ENCODE peak calls at places on chromosomes 16 and 17, in five cellular contexts. One of them, this sample, is unnamed.

GRCh38 chr16:89191033-89191900 is 9.1 kb downstream of the SLC22A31 start:
- DNase-seq in sigmoid colon: no peak
- DNase-seq in ovary: no peak
- DNase-seq in prostate gland: no peak
- DNase-seq in mammary epithelial cell: no peak
- DNase-seq in this sample: no peak

GRCh38 chr16:76653390-76654026 is 376.3 kb downstream of the CNTNAP4 start:
- DNase-seq in sigmoid colon: no peak
- DNase-seq in ovary: no peak
- DNase-seq in prostate gland: no peak
- DNase-seq in mammary epithelial cell: peak; percentile 53
- DNase-seq in this sample: no peak

GRCh38 chr17:38426441-38426840 is 1.8 kb upstream of the ARHGAP23 start:
- DNase-seq in sigmoid colon: no peak
- DNase-seq in ovary: no peak
- DNase-seq in prostate gland: no peak
- DNase-seq in mammary epithelial cell: no peak
- DNase-seq in this sample: no peak

GRCh38 chr17:3958200-3958599 is 6.0 kb downstream of the ATP2A3 start:
- DNase-seq in sigmoid colon: no peak
- DNase-seq in ovary: no peak
- DNase-seq in prostate gland: no peak
- DNase-seq in mammary epithelial cell: no peak
- DNase-seq in this sample: no peak

GRCh38 chr16:29854520-29855100 is 8.4 kb downstream of the CDIPT start:
- DNase-seq in sigmoid colon: no peak
- DNase-seq in ovary: no peak
- DNase-seq in prostate gland: no peak
- DNase-seq in mammary epithelial cell: no peak
- DNase-seq in this sample: no peak

GRCh38 chr16:1420111-1420539 is 422 bp downstream of the UQCC4 start:
- DNase-seq in sigmoid colon: no peak
- DNase-seq in ovary: peak; percentile 28
- DNase-seq in prostate gland: no peak
- DNase-seq in mammary epithelial cell: no peak
- DNase-seq in this sample: no peak

GRCh38 chr16:12392585-12393089 is 411.1 kb downstream of the CPPED1 start:
- DNase-seq in sigmoid colon: peak; percentile 76
- DNase-seq in ovary: peak; percentile 41
- DNase-seq in prostate gland: no peak
- DNase-seq in mammary epithelial cell: no peak
- DNase-seq in this sample: no peak

GRCh38 chr16:58733248-58733670 is 857 bp downstream of the GOT2 start:
- DNase-seq in sigmoid colon: no peak
- DNase-seq in ovary: no peak
- DNase-seq in prostate gland: peak; percentile 37
- DNase-seq in mammary epithelial cell: no peak
- DNase-seq in this sample: no peak

GRCh38 chr17:80270836-80271235 is 10.2 kb downstream of the RNF213 start:
- DNase-seq in sigmoid colon: no peak
- DNase-seq in ovary: no peak
- DNase-seq in prostate gland: no peak
- DNase-seq in mammary epithelial cell: no peak
- DNase-seq in this sample: no peak

GRCh38 chr17:15249487-15249886 is 15.6 kb downstream of the PMP22 start:
- DNase-seq in sigmoid colon: no peak
- DNase-seq in ovary: no peak
- DNase-seq in prostate gland: no peak
- DNase-seq in mammary epithelial cell: no peak
- DNase-seq in this sample: no peak

GRCh38 chr17:61904094-61904710 is 23.6 kb downstream of the INTS2 start:
- DNase-seq in sigmoid colon: no peak
- DNase-seq in ovary: peak; percentile 11
- DNase-seq in prostate gland: no peak
- DNase-seq in mammary epithelial cell: no peak
- DNase-seq in this sample: no peak

GRCh38 chr16:15518412-15519351 is 84.3 kb downstream of the BMERB1 start:
- DNase-seq in sigmoid colon: peak; percentile 72
- DNase-seq in ovary: peak; percentile 71
- DNase-seq in prostate gland: no peak
- DNase-seq in mammary epithelial cell: no peak
- DNase-seq in this sample: no peak

GRCh38 chr17:76997981-76998531 is 129.9 kb downstream of the MGAT5B start:
- DNase-seq in sigmoid colon: no peak
- DNase-seq in ovary: no peak
- DNase-seq in prostate gland: no peak
- DNase-seq in mammary epithelial cell: no peak
- DNase-seq in this sample: no peak

GRCh38 chr17:43766413-43767052 is 7.9 kb upstream of the SOST start:
- DNase-seq in sigmoid colon: peak; percentile 79
- DNase-seq in ovary: peak; percentile 29
- DNase-seq in prostate gland: peak; percentile 44
- DNase-seq in mammary epithelial cell: no peak
- DNase-seq in this sample: no peak

GRCh38 chr17:45019177-45019711 is 32.2 kb downstream of the DCAKD start:
- DNase-seq in sigmoid colon: peak; percentile 73
- DNase-seq in ovary: peak; percentile 40
- DNase-seq in prostate gland: no peak
- DNase-seq in mammary epithelial cell: no peak
- DNase-seq in this sample: no peak

GRCh38 chr16:53456625-53457024 is 22.4 kb downstream of the RBL2 start:
- DNase-seq in sigmoid colon: no peak
- DNase-seq in ovary: no peak
- DNase-seq in prostate gland: no peak
- DNase-seq in mammary epithelial cell: no peak
- DNase-seq in this sample: no peak

GRCh38 chr17:80984749-80985148 is 6.9 kb upstream of the CHMP6 start:
- DNase-seq in sigmoid colon: no peak
- DNase-seq in ovary: peak; percentile 7
- DNase-seq in prostate gland: no peak
- DNase-seq in mammary epithelial cell: peak; percentile 25
- DNase-seq in this sample: no peak

GRCh38 chr17:82267575-82268379 is 5.7 kb downstream of the CSNK1D start:
- DNase-seq in sigmoid colon: peak; percentile 98
- DNase-seq in ovary: peak; percentile 81
- DNase-seq in prostate gland: peak; percentile 71
- DNase-seq in mammary epithelial cell: peak; percentile 86
- DNase-seq in this sample: peak; percentile 20

GRCh38 chr16:88570691-88571092 is 489 bp downstream of the ZC3H18 start:
- DNase-seq in sigmoid colon: no peak
- DNase-seq in ovary: no peak
- DNase-seq in prostate gland: no peak
- DNase-seq in mammary epithelial cell: peak; percentile 33
- DNase-seq in this sample: no peak

GRCh38 chr17:82006468-82007227 is 16.0 kb downstream of the CENPX start:
- DNase-seq in sigmoid colon: peak; percentile 86
- DNase-seq in ovary: no peak
- DNase-seq in prostate gland: no peak
- DNase-seq in mammary epithelial cell: no peak
- DNase-seq in this sample: no peak

GRCh38 chr16:57446530-57447141 is 549 bp downstream of the CIAPIN1 start:
- DNase-seq in sigmoid colon: peak; percentile 74
- DNase-seq in ovary: no peak
- DNase-seq in prostate gland: no peak
- DNase-seq in mammary epithelial cell: peak; percentile 42
- DNase-seq in this sample: no peak

GRCh38 chr16:3718019-3718391 is 681 bp upstream of the TRAP1 start:
- DNase-seq in sigmoid colon: no peak
- DNase-seq in ovary: no peak
- DNase-seq in prostate gland: no peak
- DNase-seq in mammary epithelial cell: no peak
- DNase-seq in this sample: no peak

DNA sequence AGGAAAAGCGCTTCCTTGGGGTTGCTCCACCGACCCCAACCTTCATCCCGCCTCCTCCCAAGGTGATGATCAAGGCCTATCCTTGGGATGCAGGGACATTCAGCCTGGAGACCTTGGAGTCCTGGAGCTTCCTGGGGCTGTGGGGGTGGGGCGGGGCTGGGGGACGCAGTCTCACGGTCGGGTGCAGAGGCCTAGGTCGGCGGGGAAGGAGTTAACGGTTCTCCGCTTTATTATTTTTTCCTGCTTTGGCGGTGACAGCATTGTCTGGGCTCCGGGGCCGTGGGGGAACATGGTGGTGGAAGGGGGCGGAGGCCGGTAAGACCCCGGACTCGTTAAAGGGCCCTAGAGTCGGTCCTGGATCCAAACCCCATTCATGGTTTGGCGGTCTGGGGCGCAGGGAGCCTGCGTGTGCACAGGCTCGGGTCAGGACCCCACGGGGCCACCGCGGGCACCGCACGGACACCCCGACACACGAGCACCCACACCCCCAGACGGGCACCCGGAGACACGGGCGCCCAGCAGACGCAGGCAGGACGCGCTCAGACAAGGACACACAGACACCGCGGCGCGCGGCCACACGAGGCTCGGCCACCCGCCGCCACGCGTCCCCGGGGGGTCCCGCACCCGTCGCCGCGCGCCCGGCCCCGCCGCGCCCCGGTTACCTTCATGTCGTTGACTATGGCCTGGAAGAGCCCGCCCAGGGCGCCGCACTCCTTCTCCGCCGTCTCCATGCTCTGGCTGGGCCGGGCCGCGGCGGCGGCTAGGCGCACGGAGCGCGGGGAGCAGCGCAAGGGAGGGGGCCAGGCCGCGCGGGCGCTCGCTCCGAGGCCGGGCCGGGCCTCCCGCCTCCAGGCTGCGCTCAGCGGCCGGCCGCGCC is 554 bp downstream of the MTSS2 start:
- DNase-seq in sigmoid colon: no peak
- DNase-seq in ovary: no peak
- DNase-seq in prostate gland: no peak
- DNase-seq in mammary epithelial cell: no peak
- DNase-seq in this sample: no peak
- H3K4me1 ChIP-seq in sigmoid colon: peaks cover 4% of the 10 kb centered on the region
- H3K4me1 ChIP-seq in ovary: peaks cover 57% of the 10 kb centered on the region
- H3K4me1 ChIP-seq in prostate gland: peaks cover 55% of the 10 kb centered on the region
- H3K4me1 ChIP-seq in mammary epithelial cell: peaks cover 63% of the 10 kb centered on the region
- H3K4me1 ChIP-seq in this sample: peaks cover 95% of the 10 kb centered on the region

GRCh38 chr16:66934138-66934838 is at the start of gene CIAO2B:
- DNase-seq in sigmoid colon: peak; percentile 94
- DNase-seq in ovary: peak; percentile 86
- DNase-seq in prostate gland: peak; percentile 84
- DNase-seq in mammary epithelial cell: peak; percentile 81
- DNase-seq in this sample: no peak
- H3K27ac ChIP-seq in sigmoid colon: peak within 1 kb of the TSS; percentile 92
- H3K27ac ChIP-seq in ovary: peak within 1 kb of the TSS; percentile 87
- H3K27ac ChIP-seq in prostate gland: peak within 1 kb of the TSS; percentile 92
- H3K27ac ChIP-seq in mammary epithelial cell: peak within 1 kb of the TSS; percentile 92
- H3K27ac ChIP-seq in this sample: peak within 1 kb of the TSS; percentile 98

GRCh38 chr17:39543669-39544068 is 64.1 kb downstream of the NEUROD2 start:
- DNase-seq in sigmoid colon: no peak
- DNase-seq in ovary: no peak
- DNase-seq in prostate gland: no peak
- DNase-seq in mammary epithelial cell: no peak
- DNase-seq in this sample: no peak
- H3K4me1 ChIP-seq in sigmoid colon: no peaks in the 10 kb centered on the region
- H3K4me1 ChIP-seq in ovary: no peaks in the 10 kb centered on the region
- H3K4me1 ChIP-seq in prostate gland: no peaks in the 10 kb centered on the region
- H3K4me1 ChIP-seq in mammary epithelial cell: no peaks in the 10 kb centered on the region
- H3K4me1 ChIP-seq in this sample: no peaks in the 10 kb centered on the region

GRCh38 chr17:48612854-48613691 is 2.0 kb downstream of the HOXB8 start:
- DNase-seq in sigmoid colon: no peak
- DNase-seq in ovary: no peak
- DNase-seq in prostate gland: no peak
- DNase-seq in mammary epithelial cell: peak; percentile 34
- DNase-seq in this sample: no peak
- H3K27ac ChIP-seq in sigmoid colon: peak overlapping the region; percentile 81
- H3K27ac ChIP-seq in ovary: no peak overlapping the region
- H3K27ac ChIP-seq in prostate gland: no peak overlapping the region
- H3K27ac ChIP-seq in mammary epithelial cell: no peak overlapping the region
- H3K27ac ChIP-seq in this sample: no peak overlapping the region

GRCh38 chr17:59368218-59368857 is 36.9 kb downstream of the YPEL2 start:
- DNase-seq in sigmoid colon: no peak
- DNase-seq in ovary: no peak
- DNase-seq in prostate gland: no peak
- DNase-seq in mammary epithelial cell: no peak
- DNase-seq in this sample: no peak
- H3K4me1 ChIP-seq in sigmoid colon: no peaks in the 10 kb centered on the region
- H3K4me1 ChIP-seq in ovary: peaks cover 51% of the 10 kb centered on the region
- H3K4me1 ChIP-seq in prostate gland: peaks cover 62% of the 10 kb centered on the region
- H3K4me1 ChIP-seq in mammary epithelial cell: no peaks in the 10 kb centered on the region
- H3K4me1 ChIP-seq in this sample: peaks cover 100% of the 10 kb centered on the region

DNA sequence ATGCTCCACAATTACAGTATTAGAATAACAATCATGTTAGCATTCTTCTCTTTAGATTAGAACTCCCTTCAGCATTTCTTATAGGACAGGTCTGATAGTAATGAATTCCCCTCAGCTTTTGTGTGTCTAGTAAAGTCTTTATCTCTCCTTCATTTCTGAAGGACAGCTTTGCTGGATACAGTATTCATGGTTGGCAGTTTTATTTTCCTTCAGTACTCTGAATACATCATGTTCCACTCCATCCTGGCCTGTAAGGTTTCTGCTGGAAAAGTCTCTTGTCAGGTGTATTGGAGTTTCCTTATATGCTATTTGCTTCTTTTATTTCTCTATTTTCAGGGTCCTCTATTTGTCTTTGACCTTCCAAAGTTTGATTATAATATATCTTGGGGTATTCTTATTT is 4.0 kb upstream of the ABCA10 start:
- DNase-seq in sigmoid colon: no peak
- DNase-seq in ovary: no peak
- DNase-seq in prostate gland: no peak
- DNase-seq in mammary epithelial cell: no peak
- DNase-seq in this sample: no peak
- H3K27ac ChIP-seq in sigmoid colon: no peak overlapping the region
- H3K27ac ChIP-seq in ovary: no peak overlapping the region
- H3K27ac ChIP-seq in prostate gland: no peak overlapping the region
- H3K27ac ChIP-seq in mammary epithelial cell: no peak overlapping the region
- H3K27ac ChIP-seq in this sample: no peak overlapping the region

GRCh38 chr17:48567209-48567608 is 10.9 kb downstream of the HOXB4 start:
- DNase-seq in sigmoid colon: no peak
- DNase-seq in ovary: no peak
- DNase-seq in prostate gland: no peak
- DNase-seq in mammary epithelial cell: no peak
- DNase-seq in this sample: no peak
- H3K4me1 ChIP-seq in sigmoid colon: no peaks in the 10 kb centered on the region
- H3K4me1 ChIP-seq in ovary: no peaks in the 10 kb centered on the region
- H3K4me1 ChIP-seq in prostate gland: no peaks in the 10 kb centered on the region
- H3K4me1 ChIP-seq in mammary epithelial cell: peaks cover 4% of the 10 kb centered on the region
- H3K4me1 ChIP-seq in this sample: peaks cover 63% of the 10 kb centered on the region

GRCh38 chr17:72591500-72592241 is 470.9 kb downstream of the SOX9 start:
- DNase-seq in sigmoid colon: no peak
- DNase-seq in ovary: no peak
- DNase-seq in prostate gland: no peak
- DNase-seq in mammary epithelial cell: peak; percentile 43
- DNase-seq in this sample: no peak
- H3K27ac ChIP-seq in sigmoid colon: peak overlapping the region; percentile 33
- H3K27ac ChIP-seq in ovary: no peak overlapping the region
- H3K27ac ChIP-seq in prostate gland: no peak overlapping the region
- H3K27ac ChIP-seq in mammary epithelial cell: peak overlapping the region; percentile 98
- H3K27ac ChIP-seq in this sample: peak overlapping the region; percentile 85